ENCODE peak calls at places on chromosome 20, in eight cellular contexts. Z is psoas muscle; P is CD4-positive, alpha-beta T cell; O is AG04450; R is body of pancreas; Y is heart right ventricle; W is colonic mucosa; B is heart left ventricle. F is an unnamed sample. For H3K27me3, the result is how much of the 10 kb centered on the place peaks cover.

GRCh38 chr20:42873259-42873658 is 316.4 kb downstream of the PTPRT start:
- DNase-seq in P (no peak), O (no peak), R (no peak), B (no peak), W (no peak), Y (no peak), Z (no peak), F (no peak)

GRCh38 chr20:49811825-49812462 is 684 bp upstream of the SLC9A8 start:
- DNase-seq in Y (no peak), R (no peak), Z (no peak), W (no peak), B (no peak), O (no peak), P (no peak), F (no peak)

GRCh38 chr20:48411906-48412305 is 415.9 kb downstream of the PREX1 start:
- DNase-seq in P (no peak), O (no peak), B (no peak), Y (no peak), R (no peak), W (no peak), Z (no peak), F (no peak)

GRCh38 chr20:22503577-22503976 is 80.8 kb downstream of the FOXA2 start:
- DNase-seq in R (no peak), O (no peak), Y (no peak), B (no peak), Z (no peak), W (no peak), P (no peak), F (no peak)

GRCh38 chr20:48190757-48191156 is 405.5 kb upstream of the SULF2 start:
- DNase-seq in W (no peak), B (no peak), Z (no peak), Y (no peak), R (no peak), P (no peak), O (no peak), F (no peak)

GRCh38 chr20:44023515-44024371 is 109.1 kb downstream of the TOX2 start:
- DNase-seq in R (no peak), O (no peak), B (no peak), W (peak), Z (no peak), P (no peak), Y (no peak), F (no peak)

GRCh38 chr20:33561981-33562601 is 72.2 kb downstream of the CBFA2T2 start:
- DNase-seq in Z (peak), P (no peak), R (peak), B (peak), W (peak), Y (peak), O (peak), F (peak)

GRCh38 chr20:64261138-64261537 is 5.6 kb downstream of the PCMTD2 start:
- DNase-seq in W (no peak), R (no peak), Y (peak), B (no peak), O (peak), Z (no peak), P (peak), F (no peak)

GRCh38 chr20:45306431-45306982 is at the start of gene RBPJL:
- DNase-seq in W (no peak), B (no peak), Z (no peak), R (peak), P (peak), Y (no peak), O (no peak), F (no peak)

GRCh38 chr20:3697588-3698235 is 14.7 kb downstream of the SIGLEC1 start:
- DNase-seq in O (no peak), W (no peak), P (no peak), B (peak), Y (no peak), R (no peak), Z (peak), F (no peak)

GRCh38 chr20:55461519-55461918 is 543.8 kb downstream of the CBLN4 start:
- DNase-seq in B (no peak), R (no peak), O (no peak), Y (no peak), Z (no peak), P (no peak), W (no peak), F (no peak)

GRCh38 chr20:58150772-58151171 is 77.7 kb downstream of the ANKRD60 start:
- DNase-seq in R (peak), B (no peak), W (peak), O (no peak), Y (no peak), P (no peak), Z (no peak), F (no peak)

GRCh38 chr20:43963872-43964791 is 49.5 kb downstream of the TOX2 start:
- DNase-seq in B (peak), W (no peak), Y (peak), R (peak), P (peak), Z (peak), O (no peak), F (no peak)

GRCh38 chr20:38159949-38160756 is 4.9 kb downstream of the TGM2 start:
- DNase-seq in O (no peak), Z (no peak), P (no peak), R (no peak), W (no peak), B (no peak), Y (no peak), F (no peak)

GRCh38 chr20:41174373-41174772 is 37.0 kb downstream of the PLCG1 start:
- DNase-seq in B (no peak), Y (peak), R (no peak), W (peak), P (no peak), O (no peak), Z (peak), F (peak)

GRCh38 chr20:58714340-58714922 is 21.8 kb downstream of the NPEPL1 start:
- DNase-seq in B (no peak), P (no peak), Y (no peak), R (peak), W (peak), Z (no peak), O (no peak), F (peak)

GRCh38 chr20:48750941-48751620 is 76.7 kb downstream of the PREX1 start:
- DNase-seq in P (peak), R (peak), Y (peak), B (peak), W (no peak), O (no peak), Z (peak), F (peak)

GRCh38 chr20:57616143-57616951 is 3.9 kb downstream of the ZBP1 start:
- DNase-seq in B (no peak), O (no peak), Y (no peak), R (no peak), W (peak), Z (peak), P (no peak), F (no peak)

GRCh38 chr20:58161192-58161591 is 67.3 kb downstream of the ANKRD60 start:
- DNase-seq in W (no peak), P (no peak), O (no peak), R (no peak), Z (no peak), Y (no peak), B (no peak), F (no peak)

GRCh38 chr20:58553841-58554240 is 38.6 kb upstream of the APCDD1L start:
- DNase-seq in O (peak), B (no peak), P (no peak), Y (no peak), W (no peak), Z (peak), R (no peak), F (no peak)

GRCh38 chr20:8530022-8530421 is 398.0 kb downstream of the PLCB1 start:
- DNase-seq in Y (no peak), Z (no peak), W (no peak), R (no peak), B (no peak), P (no peak), O (no peak), F (no peak)

GRCh38 chr20:53559816-53560215 is 33.8 kb downstream of the ZNF217 start:
- DNase-seq in Y (no peak), Z (no peak), P (no peak), W (no peak), R (no peak), B (no peak), O (no peak), F (no peak)

GRCh38 chr20:44733341-44734069 is 12.2 kb upstream of the KCNK15 start:
- DNase-seq in Y (peak), B (peak), W (peak), Z (peak), O (no peak), R (peak), P (peak), F (peak)

GRCh38 chr20:5718896-5719595 is 31.2 kb upstream of the SHLD1 start:
- DNase-seq in P (no peak), B (peak), R (no peak), Z (peak), Y (peak), W (no peak), O (no peak), F (no peak)

GRCh38 chr20:768426-768978 is at the start of gene SLC52A3:
- DNase-seq in P (no peak), R (peak), Y (peak), W (peak), Z (no peak), O (no peak), B (peak), F (peak)

GRCh38 chr20:5001174-5002076 is at the start of gene SLC23A2:
- DNase-seq in Y (peak), O (no peak), Z (peak), P (peak), W (peak), B (peak), R (peak), F (peak)

GRCh38 chr20:38809942-38810341 is 4.4 kb downstream of the PPP1R16B start:
- DNase-seq in B (no peak), W (no peak), P (no peak), Y (no peak), O (no peak), Z (no peak), R (no peak), F (no peak)

GRCh38 chr20:22700387-22700786 is 116.0 kb upstream of the FOXA2 start:
- DNase-seq in Y (no peak), P (no peak), Z (no peak), O (no peak), B (no peak), W (no peak), R (peak), F (no peak)

GRCh38 chr20:57080796-57081195 is 185.6 kb downstream of the BMP7 start:
- DNase-seq in W (no peak), O (no peak), P (no peak), Y (no peak), Z (no peak), B (no peak), R (no peak), F (no peak)

GRCh38 chr20:15188415-15188814 is 851.0 kb upstream of the FLRT3 start:
- DNase-seq in B (no peak), Z (no peak), P (no peak), W (no peak), Y (no peak), O (no peak), R (no peak), F (no peak)

GRCh38 chr20:12575352-12576095 is 433.2 kb upstream of the SPTLC3 start:
- DNase-seq in P (no peak), W (peak), Z (peak), R (peak), O (no peak), B (peak), Y (peak), F (peak)

GRCh38 chr20:3420211-3420707 is 12.8 kb upstream of the DNAAF9 start:
- DNase-seq in Y (no peak), P (peak), Z (peak), B (peak), W (peak), O (no peak), R (peak), F (peak)

GRCh38 chr20:55514498-55514897 is 490.8 kb downstream of the CBLN4 start:
- DNase-seq in W (no peak), Z (no peak), B (no peak), Y (no peak), R (no peak), P (no peak), O (no peak), F (no peak)

GRCh38 chr20:48937674-48938073 is 16.2 kb downstream of the ARFGEF2 start:
- DNase-seq in B (no peak), Z (no peak), O (no peak), Y (no peak), W (no peak), P (no peak), R (peak), F (no peak)

GRCh38 chr20:59022754-59023153 is 3.5 kb downstream of the TUBB1 start:
- DNase-seq in Y (no peak), W (no peak), P (no peak), Z (no peak), B (no peak), O (no peak), R (no peak), F (no peak)

GRCh38 chr20:38874460-38875169 is 51.6 kb upstream of the FAM83D start:
- DNase-seq in Y (no peak), Z (no peak), B (no peak), P (no peak), O (no peak), R (no peak), W (peak), F (no peak)

DNA sequence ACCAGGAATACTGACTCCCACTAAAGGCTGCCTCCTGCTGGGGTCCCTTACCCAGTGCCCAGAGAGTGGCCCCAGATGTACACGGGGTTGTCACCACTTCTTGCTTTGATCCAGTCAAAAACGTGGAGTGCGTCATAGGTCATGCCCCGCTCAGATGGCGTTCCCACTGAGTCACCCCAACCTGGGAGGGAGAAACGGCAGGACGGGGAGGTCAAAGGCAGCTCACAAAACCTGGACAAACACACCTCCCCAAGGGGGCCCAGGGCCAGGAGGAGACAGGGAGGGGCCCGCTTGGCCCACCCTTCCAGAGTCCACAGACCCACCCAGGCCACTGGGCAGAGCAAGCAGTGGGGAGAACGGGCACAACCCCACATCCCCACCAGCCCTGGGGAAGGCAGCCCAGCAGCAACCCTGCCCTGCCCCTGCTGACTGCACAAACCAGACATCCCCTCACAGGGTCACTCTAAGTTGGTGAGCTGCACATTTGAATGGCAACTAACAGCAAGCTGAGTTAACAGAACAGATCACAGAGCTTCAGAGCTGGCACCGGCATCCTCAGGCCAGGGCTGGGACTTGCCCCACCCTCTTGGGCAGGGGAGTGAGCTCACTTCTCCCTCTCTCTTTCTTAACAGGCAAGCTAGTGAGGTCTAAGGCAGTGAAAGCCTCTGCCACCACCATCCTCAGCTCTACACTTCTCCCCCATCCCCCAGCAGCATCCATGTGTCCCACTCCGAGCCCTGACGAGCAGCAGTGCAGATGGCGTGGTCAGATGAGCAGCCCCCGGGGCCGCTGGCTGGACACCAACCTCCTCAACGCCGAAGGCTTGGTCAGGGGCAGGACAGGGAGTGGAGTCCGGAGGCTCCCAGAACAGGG is 61.7 kb downstream of the PYGB start:
- DNase-seq in P (no peak), B (peak), O (no peak), W (peak), Z (no peak), R (peak), Y (no peak), F (no peak)
- H3K27ac ChIP-seq in P (no peak), B (peak), O (peak), W (peak), Z (peak), R (peak), Y (peak), F (peak)

GRCh38 chr20:46900826-46901225 is 6.2 kb downstream of the EYA2 start:
- DNase-seq in P (no peak), Z (no peak), B (no peak), R (no peak), O (no peak), Y (no peak), W (no peak), F (no peak)

GRCh38 chr20:46901638-46902037 is 7.0 kb downstream of the EYA2 start:
- DNase-seq in W (no peak), P (no peak), Y (no peak), R (no peak), Z (no peak), B (no peak), O (no peak), F (no peak)

GRCh38 chr20:46903937-46904336 is 9.3 kb downstream of the EYA2 start:
- DNase-seq in W (no peak), Z (no peak), O (no peak), Y (no peak), R (no peak), P (no peak), B (no peak), F (no peak)

GRCh38 chr20:46903256-46903655 is 8.6 kb downstream of the EYA2 start:
- DNase-seq in O (no peak), Z (no peak), B (no peak), R (no peak), P (no peak), W (no peak), Y (no peak), F (no peak)

DNA sequence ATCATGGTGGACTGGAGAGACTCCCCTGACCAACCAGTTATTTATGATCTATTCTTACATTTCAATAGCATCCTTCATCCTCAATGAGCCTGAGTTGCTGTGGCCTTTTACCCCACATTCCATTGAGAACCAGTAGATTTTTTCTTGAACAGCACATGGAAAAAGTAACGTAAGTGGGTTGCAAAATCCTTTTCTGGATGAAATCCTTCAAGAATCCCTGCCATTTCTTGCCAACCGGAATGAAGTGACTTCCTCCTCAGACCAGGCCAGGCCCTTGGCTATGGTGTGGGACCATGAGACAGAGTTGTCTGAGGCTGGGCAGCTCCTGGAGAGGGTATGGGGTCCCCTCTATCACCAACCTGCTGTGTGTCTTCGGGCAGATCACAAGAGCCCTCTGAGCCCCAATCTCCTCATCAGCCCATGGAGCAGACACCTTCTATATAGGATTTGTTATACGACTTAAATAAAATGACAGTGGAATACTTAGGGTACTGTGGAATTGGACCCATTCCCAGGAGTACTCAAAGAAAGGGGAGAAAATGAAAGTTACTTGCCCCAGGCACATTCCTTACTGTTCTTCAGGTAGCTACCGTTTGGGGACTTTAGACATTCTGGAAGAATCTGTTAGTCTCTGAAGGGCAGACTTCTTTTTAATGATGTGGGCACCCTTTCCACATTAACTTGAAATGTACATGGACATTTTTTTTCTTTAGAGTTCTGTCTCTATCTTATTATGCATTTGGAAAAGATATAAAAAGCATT is 10.9 kb downstream of the EYA2 start:
- DNase-seq in O (no peak), Z (peak), P (no peak), R (no peak), B (no peak), W (no peak), Y (no peak), F (no peak)
- H3K27me3 ChIP-seq in O (under half), Z (under half), P (under half), R (under half), B (under half), W (under half), Y (under half), F (under half)

GRCh38 chr20:34955232-34956040 is at the start of the genes GSS and MYH7B:
- DNase-seq in P (peak), Z (peak), Y (peak), W (peak), O (peak), B (peak), R (peak), F (peak)
- TF ChIP-seq CTCF in P (no peak), Z (peak), Y (peak), W (no peak), O (peak), B (peak), R (peak), F (peak)

GRCh38 chr20:31516651-31517050 is 2.4 kb downstream of the HM13 start:
- DNase-seq in R (no peak), Z (no peak), B (no peak), Y (no peak), W (no peak), P (no peak), O (no peak), F (no peak)
- H3K27ac ChIP-seq in R (peak), Z (peak), B (no peak), Y (no peak), W (no peak), P (no peak), O (no peak), F (no peak)

DNA sequence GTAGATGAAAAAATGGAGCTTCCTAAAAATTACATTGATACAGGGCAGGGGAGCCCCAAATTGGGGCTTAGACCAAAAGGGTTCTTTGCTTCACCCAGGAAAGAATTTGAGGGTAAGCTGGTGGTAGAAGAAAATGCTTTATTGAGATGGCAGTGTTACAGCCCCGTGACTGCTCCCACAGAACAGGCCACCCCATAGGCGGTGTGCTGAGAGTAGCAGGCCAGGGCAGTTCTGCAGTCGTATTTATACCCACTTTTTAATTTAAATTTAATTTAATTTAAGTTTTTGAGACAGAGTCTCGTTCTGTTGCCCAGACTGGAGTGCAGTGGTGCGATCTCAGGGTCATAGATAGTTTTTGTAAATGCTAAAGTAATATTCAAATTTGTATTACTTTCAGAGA is 265.0 kb downstream of the CDH26 start:
- DNase-seq in B (no peak), W (no peak), P (no peak), Y (no peak), R (no peak), Z (no peak), O (no peak), F (no peak)
- H3K27me3 ChIP-seq in B (under half), W (under half), P (under half), Y (under half), R (under half), Z (under half), O (under half), F (under half)

DNA sequence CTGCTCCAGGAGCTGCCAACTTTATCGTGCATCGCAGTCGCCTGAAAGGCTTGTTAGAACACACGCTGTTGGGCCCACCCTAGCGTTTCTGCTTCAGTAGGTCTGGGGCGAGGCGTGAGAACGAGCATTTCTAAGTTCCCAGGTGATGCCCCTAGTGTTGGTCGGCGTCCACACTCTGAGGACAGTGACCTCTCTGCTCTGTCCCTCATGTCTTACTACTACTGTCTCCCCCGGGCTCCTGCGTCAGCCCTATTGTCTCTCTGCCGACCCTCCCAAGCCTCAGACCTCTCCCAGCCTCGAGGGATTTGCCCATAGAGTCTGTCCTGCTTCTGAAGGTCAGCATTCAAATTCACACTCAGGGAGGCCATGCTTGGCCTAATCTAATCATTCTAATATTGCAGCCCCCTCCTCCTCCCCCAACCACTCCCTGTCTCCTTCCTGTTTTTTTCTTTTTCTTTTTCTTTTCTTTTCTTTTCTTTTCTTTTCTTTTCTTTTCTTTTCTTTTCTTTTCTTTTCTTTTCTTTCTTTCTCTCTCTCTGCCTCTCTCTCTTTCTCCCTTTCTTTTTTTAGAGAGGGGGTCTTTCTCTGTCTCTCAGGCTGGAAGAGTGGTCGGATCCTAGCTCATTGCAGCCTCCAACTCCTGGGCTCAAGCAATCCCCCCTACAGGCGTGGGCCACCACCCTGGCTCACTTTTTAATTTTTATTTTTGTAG is 873 bp upstream of the ZFP64 start:
- DNase-seq in R (peak), P (peak), W (no peak), B (peak), O (no peak), Z (no peak), Y (peak), F (no peak)
- TF ChIP-seq CTCF in R (peak), P (no peak), W (no peak), B (no peak), O (no peak), Z (peak), Y (peak), F (no peak)

F was measured in lung.